ENCODE peak calls at places on chromosomes 6 and 20, in four cellular contexts. One of them, this sample, is unnamed.

GRCh38 chr6:160261120-160261450 is 2.5 kb upstream of the SLC22A2 start:
- DNase-seq in Daoy: no peak
- DNase-seq in RPMI8226: no peak
- DNase-seq in stimulated activated CD4-positive, alpha-beta T cell treated with anti-CD3 and anti-CD28 coated beads, Interleukin-1b, Interleukin-23, amount 100 ng/mL, for 24 hours: no peak
- DNase-seq in this sample: no peak

GRCh38 chr6:27452496-27452897 is 20.4 kb downstream of the ZNF184 start:
- DNase-seq in Daoy: no peak
- DNase-seq in stimulated activated CD4-positive, alpha-beta T cell treated with anti-CD3 and anti-CD28 coated beads, Interleukin-1b, Interleukin-23, amount 100 ng/mL, for 24 hours: no peak
- DNase-seq in RPMI8226: no peak
- DNase-seq in this sample: no peak

GRCh38 chr20:51531712-51532456 is 10.6 kb downstream of the NFATC2 start:
- DNase-seq in RPMI8226: no peak
- DNase-seq in Daoy: no peak
- DNase-seq in stimulated activated CD4-positive, alpha-beta T cell treated with anti-CD3 and anti-CD28 coated beads, Interleukin-1b, Interleukin-23, amount 100 ng/mL, for 24 hours: no peak
- DNase-seq in this sample: no peak

GRCh38 chr20:48260370-48260769 is 475.1 kb upstream of the SULF2 start:
- DNase-seq in stimulated activated CD4-positive, alpha-beta T cell treated with anti-CD3 and anti-CD28 coated beads, Interleukin-1b, Interleukin-23, amount 100 ng/mL, for 24 hours: no peak
- DNase-seq in Daoy: no peak
- DNase-seq in RPMI8226: no peak
- DNase-seq in this sample: no peak

GRCh38 chr6:96304997-96305396 is 216.6 kb upstream of the UFL1 start:
- DNase-seq in stimulated activated CD4-positive, alpha-beta T cell treated with anti-CD3 and anti-CD28 coated beads, Interleukin-1b, Interleukin-23, amount 100 ng/mL, for 24 hours: no peak
- DNase-seq in RPMI8226: no peak
- DNase-seq in Daoy: no peak
- DNase-seq in this sample: peak; percentile 11

GRCh38 chr6:24387818-24388217 is 14.9 kb upstream of the MRS2 start:
- DNase-seq in Daoy: no peak
- DNase-seq in RPMI8226: no peak
- DNase-seq in stimulated activated CD4-positive, alpha-beta T cell treated with anti-CD3 and anti-CD28 coated beads, Interleukin-1b, Interleukin-23, amount 100 ng/mL, for 24 hours: no peak
- DNase-seq in this sample: no peak

GRCh38 chr6:130758818-130759217 is 68.4 kb upstream of the SMLR1 start:
- DNase-seq in stimulated activated CD4-positive, alpha-beta T cell treated with anti-CD3 and anti-CD28 coated beads, Interleukin-1b, Interleukin-23, amount 100 ng/mL, for 24 hours: no peak
- DNase-seq in Daoy: no peak
- DNase-seq in RPMI8226: no peak
- DNase-seq in this sample: no peak

GRCh38 chr20:21554985-21555384 is 41.1 kb upstream of the NKX2-2 start:
- DNase-seq in stimulated activated CD4-positive, alpha-beta T cell treated with anti-CD3 and anti-CD28 coated beads, Interleukin-1b, Interleukin-23, amount 100 ng/mL, for 24 hours: no peak
- DNase-seq in RPMI8226: no peak
- DNase-seq in Daoy: no peak
- DNase-seq in this sample: no peak

GRCh38 chr6:148251286-148251685 is 91.4 kb upstream of the SASH1 start:
- DNase-seq in stimulated activated CD4-positive, alpha-beta T cell treated with anti-CD3 and anti-CD28 coated beads, Interleukin-1b, Interleukin-23, amount 100 ng/mL, for 24 hours: no peak
- DNase-seq in Daoy: peak; percentile 55
- DNase-seq in RPMI8226: peak; percentile 12
- DNase-seq in this sample: no peak

GRCh38 chr20:4026093-4026601 is 10.8 kb upstream of the RNF24 start:
- DNase-seq in stimulated activated CD4-positive, alpha-beta T cell treated with anti-CD3 and anti-CD28 coated beads, Interleukin-1b, Interleukin-23, amount 100 ng/mL, for 24 hours: no peak
- DNase-seq in RPMI8226: no peak
- DNase-seq in Daoy: peak; percentile 50
- DNase-seq in this sample: no peak

GRCh38 chr6:12865782-12866181 is 149.2 kb downstream of the PHACTR1 start:
- DNase-seq in RPMI8226: no peak
- DNase-seq in stimulated activated CD4-positive, alpha-beta T cell treated with anti-CD3 and anti-CD28 coated beads, Interleukin-1b, Interleukin-23, amount 100 ng/mL, for 24 hours: no peak
- DNase-seq in Daoy: no peak
- DNase-seq in this sample: no peak

GRCh38 chr6:125745281-125746018 is 4.0 kb upstream of the HEY2 start:
- DNase-seq in RPMI8226: no peak
- DNase-seq in Daoy: no peak
- DNase-seq in stimulated activated CD4-positive, alpha-beta T cell treated with anti-CD3 and anti-CD28 coated beads, Interleukin-1b, Interleukin-23, amount 100 ng/mL, for 24 hours: no peak
- DNase-seq in this sample: no peak

GRCh38 chr6:35415065-35415880 is 36.9 kb upstream of the FANCE start:
- DNase-seq in stimulated activated CD4-positive, alpha-beta T cell treated with anti-CD3 and anti-CD28 coated beads, Interleukin-1b, Interleukin-23, amount 100 ng/mL, for 24 hours: no peak
- DNase-seq in Daoy: peak; percentile 60
- DNase-seq in RPMI8226: peak; percentile 31
- DNase-seq in this sample: no peak

GRCh38 chr6:12324741-12325140 is 34.6 kb downstream of the EDN1 start:
- DNase-seq in stimulated activated CD4-positive, alpha-beta T cell treated with anti-CD3 and anti-CD28 coated beads, Interleukin-1b, Interleukin-23, amount 100 ng/mL, for 24 hours: no peak
- DNase-seq in RPMI8226: no peak
- DNase-seq in Daoy: peak; percentile 85
- DNase-seq in this sample: no peak

GRCh38 chr6:140879861-140880260 is 1252.9 kb upstream of the GJE1 start:
- DNase-seq in Daoy: no peak
- DNase-seq in stimulated activated CD4-positive, alpha-beta T cell treated with anti-CD3 and anti-CD28 coated beads, Interleukin-1b, Interleukin-23, amount 100 ng/mL, for 24 hours: no peak
- DNase-seq in RPMI8226: no peak
- DNase-seq in this sample: no peak

GRCh38 chr6:146775227-146775626 is 176.5 kb downstream of the ADGB start:
- DNase-seq in Daoy: no peak
- DNase-seq in RPMI8226: no peak
- DNase-seq in stimulated activated CD4-positive, alpha-beta T cell treated with anti-CD3 and anti-CD28 coated beads, Interleukin-1b, Interleukin-23, amount 100 ng/mL, for 24 hours: no peak
- DNase-seq in this sample: no peak

GRCh38 chr6:1247058-1247457 is 64.8 kb upstream of the FOXQ1 start:
- DNase-seq in Daoy: no peak
- DNase-seq in RPMI8226: no peak
- DNase-seq in stimulated activated CD4-positive, alpha-beta T cell treated with anti-CD3 and anti-CD28 coated beads, Interleukin-1b, Interleukin-23, amount 100 ng/mL, for 24 hours: no peak
- DNase-seq in this sample: no peak

GRCh38 chr6:136579800-136580199 is 29.6 kb upstream of the MAP7 start:
- DNase-seq in RPMI8226: no peak
- DNase-seq in Daoy: no peak
- DNase-seq in stimulated activated CD4-positive, alpha-beta T cell treated with anti-CD3 and anti-CD28 coated beads, Interleukin-1b, Interleukin-23, amount 100 ng/mL, for 24 hours: no peak
- DNase-seq in this sample: no peak

GRCh38 chr6:69732640-69733039 is 64.2 kb downstream of the LMBRD1 start:
- DNase-seq in stimulated activated CD4-positive, alpha-beta T cell treated with anti-CD3 and anti-CD28 coated beads, Interleukin-1b, Interleukin-23, amount 100 ng/mL, for 24 hours: no peak
- DNase-seq in Daoy: no peak
- DNase-seq in RPMI8226: peak; percentile 20
- DNase-seq in this sample: no peak

GRCh38 chr20:45251884-45252571 is 2.3 kb downstream of the SLPI start:
- DNase-seq in stimulated activated CD4-positive, alpha-beta T cell treated with anti-CD3 and anti-CD28 coated beads, Interleukin-1b, Interleukin-23, amount 100 ng/mL, for 24 hours: no peak
- DNase-seq in RPMI8226: no peak
- DNase-seq in Daoy: no peak
- DNase-seq in this sample: no peak

GRCh38 chr20:47809561-47809960 is 24.3 kb upstream of the SULF2 start:
- DNase-seq in RPMI8226: no peak
- DNase-seq in stimulated activated CD4-positive, alpha-beta T cell treated with anti-CD3 and anti-CD28 coated beads, Interleukin-1b, Interleukin-23, amount 100 ng/mL, for 24 hours: no peak
- DNase-seq in Daoy: peak; percentile 78
- DNase-seq in this sample: no peak

GRCh38 chr20:25372584-25373336 is 17.9 kb downstream of the ABHD12 start:
- DNase-seq in RPMI8226: no peak
- DNase-seq in Daoy: peak; percentile 69
- DNase-seq in stimulated activated CD4-positive, alpha-beta T cell treated with anti-CD3 and anti-CD28 coated beads, Interleukin-1b, Interleukin-23, amount 100 ng/mL, for 24 hours: no peak
- DNase-seq in this sample: no peak

GRCh38 chr20:61646453-61646852 is 394.4 kb downstream of the CDH4 start:
- DNase-seq in RPMI8226: no peak
- DNase-seq in Daoy: no peak
- DNase-seq in stimulated activated CD4-positive, alpha-beta T cell treated with anti-CD3 and anti-CD28 coated beads, Interleukin-1b, Interleukin-23, amount 100 ng/mL, for 24 hours: no peak
- DNase-seq in this sample: no peak

GRCh38 chr20:63052571-63053429 is 46.0 kb upstream of the BHLHE23 start:
- DNase-seq in stimulated activated CD4-positive, alpha-beta T cell treated with anti-CD3 and anti-CD28 coated beads, Interleukin-1b, Interleukin-23, amount 100 ng/mL, for 24 hours: no peak
- DNase-seq in RPMI8226: no peak
- DNase-seq in Daoy: no peak
- DNase-seq in this sample: no peak

GRCh38 chr6:45436544-45437440 is 59.1 kb upstream of the SUPT3H start:
- DNase-seq in stimulated activated CD4-positive, alpha-beta T cell treated with anti-CD3 and anti-CD28 coated beads, Interleukin-1b, Interleukin-23, amount 100 ng/mL, for 24 hours: no peak
- DNase-seq in Daoy: peak; percentile 85
- DNase-seq in RPMI8226: no peak
- DNase-seq in this sample: no peak

GRCh38 chr20:59939879-59940128 is 301 bp downstream of the PPP1R3D start:
- DNase-seq in Daoy: peak; percentile 29
- DNase-seq in RPMI8226: no peak
- DNase-seq in stimulated activated CD4-positive, alpha-beta T cell treated with anti-CD3 and anti-CD28 coated beads, Interleukin-1b, Interleukin-23, amount 100 ng/mL, for 24 hours: no peak
- DNase-seq in this sample: no peak

GRCh38 chr6:86963352-86963751 is 26.0 kb downstream of the HTR1E start:
- DNase-seq in RPMI8226: no peak
- DNase-seq in Daoy: no peak
- DNase-seq in stimulated activated CD4-positive, alpha-beta T cell treated with anti-CD3 and anti-CD28 coated beads, Interleukin-1b, Interleukin-23, amount 100 ng/mL, for 24 hours: no peak
- DNase-seq in this sample: no peak

GRCh38 chr6:10555625-10556309 is 34.6 kb downstream of the GCNT2 start:
- DNase-seq in RPMI8226: no peak
- DNase-seq in Daoy: peak; percentile 73
- DNase-seq in stimulated activated CD4-positive, alpha-beta T cell treated with anti-CD3 and anti-CD28 coated beads, Interleukin-1b, Interleukin-23, amount 100 ng/mL, for 24 hours: no peak
- DNase-seq in this sample: no peak

GRCh38 chr6:62391358-62391757 is 105.3 kb upstream of the KHDRBS2 start:
- DNase-seq in stimulated activated CD4-positive, alpha-beta T cell treated with anti-CD3 and anti-CD28 coated beads, Interleukin-1b, Interleukin-23, amount 100 ng/mL, for 24 hours: no peak
- DNase-seq in Daoy: no peak
- DNase-seq in RPMI8226: no peak
- DNase-seq in this sample: peak; percentile 69

GRCh38 chr20:59920944-59921343 is 12.5 kb downstream of the SYCP2 start:
- DNase-seq in stimulated activated CD4-positive, alpha-beta T cell treated with anti-CD3 and anti-CD28 coated beads, Interleukin-1b, Interleukin-23, amount 100 ng/mL, for 24 hours: no peak
- DNase-seq in RPMI8226: no peak
- DNase-seq in Daoy: no peak
- DNase-seq in this sample: no peak

GRCh38 chr20:18543932-18544331 is 23.3 kb upstream of the SMIM26 start:
- DNase-seq in RPMI8226: no peak
- DNase-seq in Daoy: no peak
- DNase-seq in stimulated activated CD4-positive, alpha-beta T cell treated with anti-CD3 and anti-CD28 coated beads, Interleukin-1b, Interleukin-23, amount 100 ng/mL, for 24 hours: no peak
- DNase-seq in this sample: no peak

GRCh38 chr6:99002826-99003225 is 55.1 kb upstream of the FBXL4 start:
- DNase-seq in Daoy: no peak
- DNase-seq in RPMI8226: no peak
- DNase-seq in stimulated activated CD4-positive, alpha-beta T cell treated with anti-CD3 and anti-CD28 coated beads, Interleukin-1b, Interleukin-23, amount 100 ng/mL, for 24 hours: no peak
- DNase-seq in this sample: no peak

GRCh38 chr20:1813674-1814635 is 81.3 kb upstream of the SIRPA start:
- DNase-seq in RPMI8226: no peak
- DNase-seq in Daoy: no peak
- DNase-seq in stimulated activated CD4-positive, alpha-beta T cell treated with anti-CD3 and anti-CD28 coated beads, Interleukin-1b, Interleukin-23, amount 100 ng/mL, for 24 hours: no peak
- DNase-seq in this sample: no peak

GRCh38 chr6:35049885-35050284 is 91.3 kb downstream of the TCP11 start:
- DNase-seq in RPMI8226: no peak
- DNase-seq in Daoy: peak; percentile 29
- DNase-seq in stimulated activated CD4-positive, alpha-beta T cell treated with anti-CD3 and anti-CD28 coated beads, Interleukin-1b, Interleukin-23, amount 100 ng/mL, for 24 hours: no peak
- DNase-seq in this sample: no peak

This sample was measured in MM.1S.